ENCODE peak calls at places on chromosome 7, in eight cellular contexts. One of them, this sample, is unnamed.

GRCh38 chr7:92576296-92576695 is 13.9 kb downstream of the FAM133B start:
- DNase-seq in CD8-positive, alpha-beta memory T cell: no peak
- DNase-seq in esophagus squamous epithelium: no peak
- DNase-seq in upper lobe of right lung: no peak
- DNase-seq in CD4-positive, CD25-positive, alpha-beta regulatory T cell: no peak
- DNase-seq in mucosa of descending colon: no peak
- DNase-seq in naive thymus-derived CD4-positive, alpha-beta T cell: no peak
- DNase-seq in ovary: no peak
- DNase-seq in this sample: no peak

GRCh38 chr7:88002617-88003016 is 68.6 kb downstream of the ADAM22 start:
- DNase-seq in CD8-positive, alpha-beta memory T cell: no peak
- DNase-seq in mucosa of descending colon: no peak
- DNase-seq in upper lobe of right lung: no peak
- DNase-seq in CD4-positive, CD25-positive, alpha-beta regulatory T cell: no peak
- DNase-seq in esophagus squamous epithelium: no peak
- DNase-seq in naive thymus-derived CD4-positive, alpha-beta T cell: no peak
- DNase-seq in ovary: no peak
- DNase-seq in this sample: no peak

GRCh38 chr7:157278791-157279678 is 57.8 kb upstream of the DNAJB6 start:
- DNase-seq in ovary: no peak
- DNase-seq in CD8-positive, alpha-beta memory T cell: no peak
- DNase-seq in naive thymus-derived CD4-positive, alpha-beta T cell: no peak
- DNase-seq in esophagus squamous epithelium: no peak
- DNase-seq in upper lobe of right lung: peak; percentile 83
- DNase-seq in mucosa of descending colon: peak; percentile 76
- DNase-seq in CD4-positive, CD25-positive, alpha-beta regulatory T cell: no peak
- DNase-seq in this sample: no peak

GRCh38 chr7:29511851-29512250 is 51.8 kb upstream of the PRR15 start:
- DNase-seq in esophagus squamous epithelium: no peak
- DNase-seq in upper lobe of right lung: no peak
- DNase-seq in CD8-positive, alpha-beta memory T cell: no peak
- DNase-seq in mucosa of descending colon: peak; percentile 24
- DNase-seq in naive thymus-derived CD4-positive, alpha-beta T cell: no peak
- DNase-seq in CD4-positive, CD25-positive, alpha-beta regulatory T cell: no peak
- DNase-seq in ovary: no peak
- DNase-seq in this sample: no peak

GRCh38 chr7:85851571-85852193 is 664.8 kb upstream of the SEMA3D start:
- DNase-seq in upper lobe of right lung: no peak
- DNase-seq in mucosa of descending colon: no peak
- DNase-seq in CD4-positive, CD25-positive, alpha-beta regulatory T cell: no peak
- DNase-seq in ovary: no peak
- DNase-seq in esophagus squamous epithelium: no peak
- DNase-seq in CD8-positive, alpha-beta memory T cell: no peak
- DNase-seq in naive thymus-derived CD4-positive, alpha-beta T cell: no peak
- DNase-seq in this sample: no peak

GRCh38 chr7:110373514-110374258 is 717.2 kb upstream of the LRRN3 start:
- DNase-seq in upper lobe of right lung: no peak
- DNase-seq in mucosa of descending colon: no peak
- DNase-seq in esophagus squamous epithelium: no peak
- DNase-seq in CD8-positive, alpha-beta memory T cell: no peak
- DNase-seq in naive thymus-derived CD4-positive, alpha-beta T cell: no peak
- DNase-seq in ovary: no peak
- DNase-seq in CD4-positive, CD25-positive, alpha-beta regulatory T cell: no peak
- DNase-seq in this sample: no peak

GRCh38 chr7:158273138-158273651 is 314.4 kb downstream of the PTPRN2 start:
- DNase-seq in upper lobe of right lung: peak; percentile 51
- DNase-seq in CD4-positive, CD25-positive, alpha-beta regulatory T cell: no peak
- DNase-seq in esophagus squamous epithelium: no peak
- DNase-seq in CD8-positive, alpha-beta memory T cell: no peak
- DNase-seq in ovary: no peak
- DNase-seq in mucosa of descending colon: no peak
- DNase-seq in naive thymus-derived CD4-positive, alpha-beta T cell: no peak
- DNase-seq in this sample: no peak

GRCh38 chr7:140238778-140239652 is 62.2 kb upstream of the KDM7A start:
- DNase-seq in upper lobe of right lung: no peak
- DNase-seq in mucosa of descending colon: peak; percentile 96
- DNase-seq in CD4-positive, CD25-positive, alpha-beta regulatory T cell: no peak
- DNase-seq in naive thymus-derived CD4-positive, alpha-beta T cell: no peak
- DNase-seq in ovary: no peak
- DNase-seq in CD8-positive, alpha-beta memory T cell: no peak
- DNase-seq in esophagus squamous epithelium: no peak
- DNase-seq in this sample: no peak

GRCh38 chr7:15485431-15485830 is 76.4 kb downstream of the AGMO start:
- DNase-seq in ovary: no peak
- DNase-seq in upper lobe of right lung: no peak
- DNase-seq in mucosa of descending colon: no peak
- DNase-seq in esophagus squamous epithelium: no peak
- DNase-seq in CD8-positive, alpha-beta memory T cell: no peak
- DNase-seq in CD4-positive, CD25-positive, alpha-beta regulatory T cell: no peak
- DNase-seq in naive thymus-derived CD4-positive, alpha-beta T cell: no peak
- DNase-seq in this sample: no peak

GRCh38 chr7:46725136-46725535 is 804.1 kb upstream of the IGFBP3 start:
- DNase-seq in CD4-positive, CD25-positive, alpha-beta regulatory T cell: no peak
- DNase-seq in naive thymus-derived CD4-positive, alpha-beta T cell: no peak
- DNase-seq in upper lobe of right lung: no peak
- DNase-seq in esophagus squamous epithelium: no peak
- DNase-seq in mucosa of descending colon: no peak
- DNase-seq in ovary: no peak
- DNase-seq in CD8-positive, alpha-beta memory T cell: no peak
- DNase-seq in this sample: no peak

GRCh38 chr7:121901026-121901425 is 28.1 kb downstream of the PTPRZ1 start:
- DNase-seq in mucosa of descending colon: no peak
- DNase-seq in esophagus squamous epithelium: no peak
- DNase-seq in upper lobe of right lung: no peak
- DNase-seq in ovary: no peak
- DNase-seq in naive thymus-derived CD4-positive, alpha-beta T cell: no peak
- DNase-seq in CD8-positive, alpha-beta memory T cell: no peak
- DNase-seq in CD4-positive, CD25-positive, alpha-beta regulatory T cell: no peak
- DNase-seq in this sample: no peak

GRCh38 chr7:116425647-116426209 is 73.8 kb upstream of the CAV2 start:
- DNase-seq in naive thymus-derived CD4-positive, alpha-beta T cell: no peak
- DNase-seq in CD4-positive, CD25-positive, alpha-beta regulatory T cell: no peak
- DNase-seq in esophagus squamous epithelium: no peak
- DNase-seq in upper lobe of right lung: no peak
- DNase-seq in ovary: no peak
- DNase-seq in mucosa of descending colon: no peak
- DNase-seq in CD8-positive, alpha-beta memory T cell: no peak
- DNase-seq in this sample: no peak

GRCh38 chr7:18117482-18117881 is 89.8 kb upstream of the PRPS1L1 start:
- DNase-seq in ovary: no peak
- DNase-seq in naive thymus-derived CD4-positive, alpha-beta T cell: no peak
- DNase-seq in upper lobe of right lung: no peak
- DNase-seq in esophagus squamous epithelium: no peak
- DNase-seq in mucosa of descending colon: no peak
- DNase-seq in CD4-positive, CD25-positive, alpha-beta regulatory T cell: no peak
- DNase-seq in CD8-positive, alpha-beta memory T cell: no peak
- DNase-seq in this sample: no peak

GRCh38 chr7:115822801-115823200 is 207.8 kb downstream of the TFEC start:
- DNase-seq in naive thymus-derived CD4-positive, alpha-beta T cell: no peak
- DNase-seq in CD4-positive, CD25-positive, alpha-beta regulatory T cell: no peak
- DNase-seq in ovary: no peak
- DNase-seq in mucosa of descending colon: no peak
- DNase-seq in upper lobe of right lung: no peak
- DNase-seq in esophagus squamous epithelium: no peak
- DNase-seq in CD8-positive, alpha-beta memory T cell: no peak
- DNase-seq in this sample: no peak

GRCh38 chr7:133290041-133290440 is 37.2 kb downstream of the EXOC4 start:
- DNase-seq in upper lobe of right lung: no peak
- DNase-seq in mucosa of descending colon: no peak
- DNase-seq in naive thymus-derived CD4-positive, alpha-beta T cell: no peak
- DNase-seq in ovary: no peak
- DNase-seq in esophagus squamous epithelium: no peak
- DNase-seq in CD4-positive, CD25-positive, alpha-beta regulatory T cell: no peak
- DNase-seq in CD8-positive, alpha-beta memory T cell: no peak
- DNase-seq in this sample: no peak

GRCh38 chr7:131042269-131043160 is 285.2 kb upstream of the MKLN1 start:
- DNase-seq in esophagus squamous epithelium: no peak
- DNase-seq in mucosa of descending colon: no peak
- DNase-seq in upper lobe of right lung: no peak
- DNase-seq in ovary: no peak
- DNase-seq in naive thymus-derived CD4-positive, alpha-beta T cell: no peak
- DNase-seq in CD4-positive, CD25-positive, alpha-beta regulatory T cell: no peak
- DNase-seq in CD8-positive, alpha-beta memory T cell: no peak
- DNase-seq in this sample: no peak

GRCh38 chr7:107939472-107940145 is 48.6 kb downstream of the DLD start:
- DNase-seq in naive thymus-derived CD4-positive, alpha-beta T cell: no peak
- DNase-seq in mucosa of descending colon: no peak
- DNase-seq in upper lobe of right lung: no peak
- DNase-seq in ovary: peak; percentile 73
- DNase-seq in CD8-positive, alpha-beta memory T cell: no peak
- DNase-seq in CD4-positive, CD25-positive, alpha-beta regulatory T cell: no peak
- DNase-seq in esophagus squamous epithelium: no peak
- DNase-seq in this sample: no peak

GRCh38 chr7:135757719-135758411 is 9.3 kb upstream of the FAM180A start:
- DNase-seq in CD8-positive, alpha-beta memory T cell: no peak
- DNase-seq in CD4-positive, CD25-positive, alpha-beta regulatory T cell: no peak
- DNase-seq in esophagus squamous epithelium: no peak
- DNase-seq in naive thymus-derived CD4-positive, alpha-beta T cell: no peak
- DNase-seq in mucosa of descending colon: no peak
- DNase-seq in ovary: no peak
- DNase-seq in upper lobe of right lung: no peak
- DNase-seq in this sample: no peak

GRCh38 chr7:86479144-86479543 is 164.6 kb upstream of the GRM3 start:
- DNase-seq in esophagus squamous epithelium: no peak
- DNase-seq in mucosa of descending colon: no peak
- DNase-seq in ovary: no peak
- DNase-seq in CD8-positive, alpha-beta memory T cell: no peak
- DNase-seq in naive thymus-derived CD4-positive, alpha-beta T cell: no peak
- DNase-seq in CD4-positive, CD25-positive, alpha-beta regulatory T cell: no peak
- DNase-seq in upper lobe of right lung: no peak
- DNase-seq in this sample: no peak

DNA sequence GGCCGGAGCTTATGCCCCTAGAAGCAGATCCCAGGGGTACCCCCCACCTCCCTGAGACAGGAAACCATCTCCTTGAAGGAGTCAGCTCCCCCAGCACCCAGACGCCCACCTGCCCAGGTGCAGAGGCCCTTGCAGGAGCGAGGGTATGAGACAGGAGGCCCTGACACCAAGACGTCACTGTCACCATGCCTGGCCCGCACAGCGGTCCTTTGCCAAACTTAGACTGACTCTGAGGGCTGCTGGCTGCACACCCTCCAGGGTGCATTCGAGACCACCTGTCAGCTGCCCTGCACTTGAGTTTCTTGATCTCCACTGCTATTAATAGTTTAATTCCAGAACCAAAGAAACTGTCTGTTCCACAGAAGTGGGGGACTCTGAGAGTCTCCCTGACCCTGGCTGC is 24.5 kb downstream of the ELFN1 start:
- DNase-seq in upper lobe of right lung: peak; percentile 54
- DNase-seq in mucosa of descending colon: no peak
- DNase-seq in esophagus squamous epithelium: no peak
- DNase-seq in ovary: peak; percentile 7
- DNase-seq in CD4-positive, CD25-positive, alpha-beta regulatory T cell: no peak
- DNase-seq in CD8-positive, alpha-beta memory T cell: no peak
- DNase-seq in naive thymus-derived CD4-positive, alpha-beta T cell: no peak
- DNase-seq in this sample: no peak
- H3K4me3 ChIP-seq in upper lobe of right lung: no peak overlapping the region
- H3K4me3 ChIP-seq in mucosa of descending colon: no peak overlapping the region
- H3K4me3 ChIP-seq in esophagus squamous epithelium: no peak overlapping the region
- H3K4me3 ChIP-seq in ovary: no peak overlapping the region
- H3K4me3 ChIP-seq in CD4-positive, CD25-positive, alpha-beta regulatory T cell: no peak overlapping the region
- H3K4me3 ChIP-seq in CD8-positive, alpha-beta memory T cell: no peak overlapping the region
- H3K4me3 ChIP-seq in naive thymus-derived CD4-positive, alpha-beta T cell: no peak overlapping the region
- H3K4me3 ChIP-seq in this sample: no peak overlapping the region

DNA sequence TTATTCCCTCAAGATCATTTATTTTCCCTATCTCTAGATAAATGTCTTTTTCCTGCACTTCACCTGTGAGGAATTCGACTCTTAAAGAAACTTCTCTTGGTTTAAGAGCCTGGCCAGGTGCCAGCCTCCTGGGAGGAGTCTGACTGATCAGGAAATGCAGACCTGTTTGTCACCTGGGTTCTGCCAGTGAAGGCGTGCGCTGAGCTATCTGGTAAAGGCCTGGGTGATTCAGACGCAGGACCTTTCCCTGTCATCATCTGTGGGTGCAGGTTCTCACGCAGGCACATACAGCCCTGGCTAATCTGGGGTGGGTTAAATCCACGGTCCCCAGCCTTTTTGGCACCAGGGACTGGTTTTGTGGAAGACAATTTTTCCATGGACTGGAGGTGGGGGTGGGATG is 65.3 kb upstream of the AQP1 start:
- DNase-seq in naive thymus-derived CD4-positive, alpha-beta T cell: no peak
- DNase-seq in CD4-positive, CD25-positive, alpha-beta regulatory T cell: no peak
- DNase-seq in mucosa of descending colon: peak; percentile 89
- DNase-seq in esophagus squamous epithelium: no peak
- DNase-seq in upper lobe of right lung: peak; percentile 87
- DNase-seq in CD8-positive, alpha-beta memory T cell: no peak
- DNase-seq in ovary: no peak
- DNase-seq in this sample: no peak
- H3K4me1 ChIP-seq in naive thymus-derived CD4-positive, alpha-beta T cell: no peaks in the 10 kb centered on the region
- H3K4me1 ChIP-seq in CD4-positive, CD25-positive, alpha-beta regulatory T cell: no peaks in the 10 kb centered on the region
- H3K4me1 ChIP-seq in mucosa of descending colon: no peaks in the 10 kb centered on the region
- H3K4me1 ChIP-seq in esophagus squamous epithelium: no peaks in the 10 kb centered on the region
- H3K4me1 ChIP-seq in upper lobe of right lung: peaks cover 49% of the 10 kb centered on the region
- H3K4me1 ChIP-seq in CD8-positive, alpha-beta memory T cell: no peaks in the 10 kb centered on the region
- H3K4me1 ChIP-seq in ovary: no peaks in the 10 kb centered on the region
- H3K4me1 ChIP-seq in this sample: no peaks in the 10 kb centered on the region

GRCh38 chr7:105003875-105004510 is 10.0 kb upstream of the KMT2E start:
- DNase-seq in upper lobe of right lung: no peak
- DNase-seq in mucosa of descending colon: no peak
- DNase-seq in CD8-positive, alpha-beta memory T cell: no peak
- DNase-seq in naive thymus-derived CD4-positive, alpha-beta T cell: no peak
- DNase-seq in esophagus squamous epithelium: no peak
- DNase-seq in ovary: no peak
- DNase-seq in CD4-positive, CD25-positive, alpha-beta regulatory T cell: no peak
- DNase-seq in this sample: no peak
- H3K36me3 ChIP-seq in upper lobe of right lung: no peaks in the 10 kb centered on the region
- H3K36me3 ChIP-seq in mucosa of descending colon: no peaks in the 10 kb centered on the region
- H3K36me3 ChIP-seq in CD8-positive, alpha-beta memory T cell: no peaks in the 10 kb centered on the region
- H3K36me3 ChIP-seq in naive thymus-derived CD4-positive, alpha-beta T cell: peaks cover 3% of the 10 kb centered on the region
- H3K36me3 ChIP-seq in esophagus squamous epithelium: no peaks in the 10 kb centered on the region
- H3K36me3 ChIP-seq in ovary: no peaks in the 10 kb centered on the region
- H3K36me3 ChIP-seq in CD4-positive, CD25-positive, alpha-beta regulatory T cell: peaks cover 20% of the 10 kb centered on the region
- H3K36me3 ChIP-seq in this sample: peaks cover 6% of the 10 kb centered on the region

GRCh38 chr7:73718438-73718881 is 1.0 kb downstream of the STX1A start:
- DNase-seq in naive thymus-derived CD4-positive, alpha-beta T cell: no peak
- DNase-seq in mucosa of descending colon: no peak
- DNase-seq in CD8-positive, alpha-beta memory T cell: no peak
- DNase-seq in upper lobe of right lung: no peak
- DNase-seq in ovary: no peak
- DNase-seq in esophagus squamous epithelium: no peak
- DNase-seq in CD4-positive, CD25-positive, alpha-beta regulatory T cell: no peak
- DNase-seq in this sample: no peak

GRCh38 chr7:73717991-73718405 is 1.5 kb downstream of the STX1A start:
- DNase-seq in mucosa of descending colon: peak; percentile 55
- DNase-seq in esophagus squamous epithelium: no peak
- DNase-seq in naive thymus-derived CD4-positive, alpha-beta T cell: no peak
- DNase-seq in upper lobe of right lung: no peak
- DNase-seq in ovary: no peak
- DNase-seq in CD4-positive, CD25-positive, alpha-beta regulatory T cell: peak; percentile 68
- DNase-seq in CD8-positive, alpha-beta memory T cell: peak; percentile 67
- DNase-seq in this sample: peak; percentile 74

GRCh38 chr7:73715648-73716317 is 3.7 kb downstream of the STX1A start:
- DNase-seq in naive thymus-derived CD4-positive, alpha-beta T cell: no peak
- DNase-seq in upper lobe of right lung: no peak
- DNase-seq in CD8-positive, alpha-beta memory T cell: no peak
- DNase-seq in mucosa of descending colon: no peak
- DNase-seq in CD4-positive, CD25-positive, alpha-beta regulatory T cell: peak; percentile 41
- DNase-seq in ovary: no peak
- DNase-seq in esophagus squamous epithelium: no peak
- DNase-seq in this sample: no peak

GRCh38 chr7:73716318-73716890 is 3.1 kb downstream of the STX1A start:
- DNase-seq in esophagus squamous epithelium: no peak
- DNase-seq in ovary: no peak
- DNase-seq in naive thymus-derived CD4-positive, alpha-beta T cell: no peak
- DNase-seq in CD4-positive, CD25-positive, alpha-beta regulatory T cell: no peak
- DNase-seq in upper lobe of right lung: no peak
- DNase-seq in CD8-positive, alpha-beta memory T cell: no peak
- DNase-seq in mucosa of descending colon: no peak
- DNase-seq in this sample: no peak

GRCh38 chr7:73717025-73717807 is 2.3 kb downstream of the STX1A start:
- DNase-seq in mucosa of descending colon: no peak
- DNase-seq in CD4-positive, CD25-positive, alpha-beta regulatory T cell: no peak
- DNase-seq in CD8-positive, alpha-beta memory T cell: no peak
- DNase-seq in esophagus squamous epithelium: no peak
- DNase-seq in naive thymus-derived CD4-positive, alpha-beta T cell: no peak
- DNase-seq in upper lobe of right lung: no peak
- DNase-seq in ovary: no peak
- DNase-seq in this sample: no peak
- H3K4me3 ChIP-seq in mucosa of descending colon: no peak overlapping the region
- H3K4me3 ChIP-seq in CD4-positive, CD25-positive, alpha-beta regulatory T cell: peak overlapping the region; percentile 44
- H3K4me3 ChIP-seq in CD8-positive, alpha-beta memory T cell: peak overlapping the region; percentile 66
- H3K4me3 ChIP-seq in esophagus squamous epithelium: no peak overlapping the region
- H3K4me3 ChIP-seq in naive thymus-derived CD4-positive, alpha-beta T cell: no peak overlapping the region
- H3K4me3 ChIP-seq in upper lobe of right lung: no peak overlapping the region
- H3K4me3 ChIP-seq in ovary: no peak overlapping the region
- H3K4me3 ChIP-seq in this sample: peak overlapping the region; percentile 86